ENCODE peak calls at places on chromosome 20, in six cellular contexts. V is right cardiac atrium, Y is NCI-H2029, G is nephron progenitor cell, B is PC-3, E is heart left ventricle. M is an unnamed sample.

GRCh38 chr20:46423342-46423741 is 16.9 kb upstream of the ELMO2 start:
- DNase-seq in V (no peak), G (no peak), E (no peak), Y (no peak), B (no peak), M (no peak)

GRCh38 chr20:64101731-64102621 is 5.4 kb downstream of the NPBWR2 start:
- DNase-seq in Y (peak), G (peak), V (peak), B (peak), E (no peak), M (peak)

GRCh38 chr20:51050636-51051035 is 27.7 kb upstream of the KCNG1 start:
- DNase-seq in G (no peak), Y (no peak), B (no peak), E (no peak), V (no peak), M (no peak)

GRCh38 chr20:3316131-3316530 is 77.1 kb upstream of the SLC4A11 start:
- DNase-seq in Y (no peak), V (no peak), G (no peak), E (peak), B (no peak), M (no peak)

GRCh38 chr20:58702161-58702510 is 9.5 kb downstream of the NPEPL1 start:
- DNase-seq in V (peak), B (no peak), Y (no peak), E (no peak), G (no peak), M (no peak)

GRCh38 chr20:25525857-25526256 is 59.5 kb downstream of the NINL start:
- DNase-seq in G (no peak), B (peak), E (no peak), V (no peak), Y (no peak), M (no peak)

GRCh38 chr20:35952480-35953410 is 1.6 kb downstream of the SCAND1 start:
- DNase-seq in E (no peak), G (no peak), Y (peak), V (no peak), B (peak), M (no peak)

GRCh38 chr20:43751167-43752050 is 24.6 kb upstream of the GTSF1L start:
- DNase-seq in E (no peak), G (no peak), B (peak), Y (no peak), V (no peak), M (no peak)

GRCh38 chr20:41339957-41340326 is 679 bp upstream of the LPIN3 start:
- DNase-seq in G (peak), B (peak), E (peak), Y (peak), V (peak), M (peak)

GRCh38 chr20:35473684-35474083 is 18.3 kb downstream of the CEP250 start:
- DNase-seq in E (no peak), B (no peak), Y (no peak), V (no peak), G (no peak), M (no peak)

GRCh38 chr20:42046686-42047085 is 428.5 kb upstream of the CHD6 start:
- DNase-seq in V (no peak), Y (no peak), E (no peak), B (no peak), G (no peak), M (no peak)

GRCh38 chr20:23225407-23226060 is 125.1 kb upstream of the NXT1 start:
- DNase-seq in E (no peak), Y (no peak), B (no peak), V (peak), G (no peak), M (peak)

GRCh38 chr20:19785173-19785799 is 27.2 kb downstream of the RIN2 start:
- DNase-seq in B (no peak), Y (no peak), V (no peak), G (no peak), E (no peak), M (no peak)

GRCh38 chr20:33908351-33908750 is 85.4 kb upstream of the RALY start:
- DNase-seq in B (no peak), E (no peak), V (peak), Y (no peak), G (no peak), M (no peak)

GRCh38 chr20:22728146-22728745 is 143.9 kb upstream of the FOXA2 start:
- DNase-seq in B (peak), Y (no peak), V (no peak), G (no peak), E (no peak), M (no peak)

GRCh38 chr20:10447028-10447427 is 11.9 kb downstream of the SLX4IP start:
- DNase-seq in E (no peak), G (no peak), B (peak), V (no peak), Y (peak), M (peak)

GRCh38 chr20:63652192-63652980 is 838 bp downstream of the STMN3 start:
- DNase-seq in Y (peak), E (peak), G (peak), V (peak), B (no peak), M (peak)

GRCh38 chr20:10513091-10513490 is 78.0 kb downstream of the SLX4IP start:
- DNase-seq in E (no peak), B (no peak), V (no peak), Y (no peak), G (no peak), M (no peak)

GRCh38 chr20:57794600-57795346 is 85.0 kb upstream of the PMEPA1 start:
- DNase-seq in E (no peak), Y (no peak), G (no peak), B (peak), V (no peak), M (no peak)

GRCh38 chr20:52536841-52537400 is 345.3 kb upstream of the ZFP64 start:
- DNase-seq in G (no peak), E (no peak), V (no peak), Y (no peak), B (no peak), M (no peak)

GRCh38 chr20:35206802-35207201 is 19.7 kb upstream of the MMP24 start:
- DNase-seq in E (no peak), Y (no peak), B (no peak), G (no peak), V (no peak), M (no peak)

GRCh38 chr20:23399568-23400241 is 21.6 kb downstream of the NAPB start:
- DNase-seq in V (no peak), E (no peak), Y (peak), G (no peak), B (peak), M (peak)

GRCh38 chr20:60219984-60220540 is 261.8 kb downstream of the CDH26 start:
- DNase-seq in G (no peak), V (no peak), E (no peak), B (no peak), Y (no peak), M (no peak)

GRCh38 chr20:61023612-61024011 is 228.4 kb upstream of the CDH4 start:
- DNase-seq in B (no peak), V (no peak), Y (no peak), G (no peak), E (no peak), M (no peak)

GRCh38 chr20:276620-277495 is 13.7 kb downstream of the C20orf96 start:
- DNase-seq in G (no peak), E (no peak), V (no peak), B (no peak), Y (no peak), M (no peak)

GRCh38 chr20:38123021-38123587 is 42.0 kb downstream of the TGM2 start:
- DNase-seq in G (no peak), V (peak), B (no peak), E (peak), Y (no peak), M (peak)

GRCh38 chr20:11918280-11918952 is 723 bp downstream of the BTBD3 start:
- DNase-seq in V (no peak), Y (no peak), G (no peak), E (no peak), B (no peak), M (no peak)

GRCh38 chr20:32902456-32903420 is 44.0 kb downstream of the EFCAB8 start:
- DNase-seq in G (peak), B (peak), E (no peak), Y (peak), V (peak), M (peak)

GRCh38 chr20:39849664-39850063 is 839.4 kb downstream of the MAFB start:
- DNase-seq in Y (peak), V (peak), G (peak), B (no peak), E (peak), M (no peak)

M was measured in K562.